ENCODE peak calls at places on chromosomes 6 and 20, in eight cellular contexts. U, V, B, L, C, P, G and W are unnamed samples.

GRCh38 chr6:37952027-37952426 is 132.5 kb downstream of the ZFAND3 start:
- DNase-seq in U (peak), V (no peak), B (no peak), L (no peak), C (no peak), P (no peak), G (no peak), W (no peak)

GRCh38 chr20:23880426-23880825 is 878 bp upstream of the CST5 start:
- DNase-seq in U (no peak), V (no peak), B (no peak), L (no peak), C (no peak), P (no peak), G (no peak), W (no peak)

GRCh38 chr20:32527052-32527446 is 58.1 kb downstream of the NOL4L start:
- DNase-seq in U (no peak), V (no peak), B (no peak), L (no peak), C (no peak), P (no peak), G (no peak), W (no peak)

GRCh38 chr6:108635505-108636226 is 74.9 kb downstream of the FOXO3 start:
- DNase-seq in U (peak), V (no peak), B (no peak), L (peak), C (no peak), P (no peak), G (peak), W (peak)

GRCh38 chr20:18138639-18139583 is 1.2 kb downstream of the KAT14 start:
- DNase-seq in U (peak), V (no peak), B (no peak), L (peak), C (no peak), P (no peak), G (no peak), W (no peak)

GRCh38 chr6:133132583-133132982 is 108.6 kb upstream of the EYA4 start:
- DNase-seq in U (no peak), V (peak), B (peak), L (no peak), C (no peak), P (no peak), G (no peak), W (no peak)

GRCh38 chr20:50220093-50220893 is 29.7 kb downstream of the CEBPB start:
- DNase-seq in U (no peak), V (no peak), B (no peak), L (no peak), C (no peak), P (no peak), G (no peak), W (no peak)

GRCh38 chr6:90435207-90435899 is 138.7 kb upstream of the BACH2 start:
- DNase-seq in U (no peak), V (no peak), B (no peak), L (no peak), C (no peak), P (no peak), G (no peak), W (no peak)

GRCh38 chr6:148888853-148889252 is 142.0 kb downstream of the UST start:
- DNase-seq in U (no peak), V (no peak), B (no peak), L (no peak), C (no peak), P (no peak), G (no peak), W (no peak)

GRCh38 chr6:3751730-3752537 is 421 bp upstream of the PXDC1 start:
- DNase-seq in U (peak), V (peak), B (peak), L (peak), C (peak), P (peak), G (peak), W (no peak)

GRCh38 chr6:169194737-169195136 is 58.9 kb downstream of the THBS2 start:
- DNase-seq in U (no peak), V (no peak), B (no peak), L (no peak), C (no peak), P (no peak), G (no peak), W (no peak)

GRCh38 chr20:41475507-41475906 is 108.9 kb upstream of the EMILIN3 start:
- DNase-seq in U (peak), V (no peak), B (no peak), L (no peak), C (no peak), P (no peak), G (no peak), W (no peak)

GRCh38 chr6:157088841-157089240 is 234.5 kb downstream of the TMEM242 start:
- DNase-seq in U (no peak), V (no peak), B (no peak), L (no peak), C (no peak), P (no peak), G (no peak), W (no peak)

GRCh38 chr6:170073846-170074245 is 217.0 kb downstream of the DLL1 start:
- DNase-seq in U (no peak), V (no peak), B (no peak), L (no peak), C (no peak), P (no peak), G (no peak), W (no peak)

GRCh38 chr6:87700729-87701675 is 1.0 kb downstream of the AKIRIN2 start:
- DNase-seq in U (peak), V (peak), B (peak), L (peak), C (no peak), P (peak), G (peak), W (peak)

GRCh38 chr20:20410678-20411077 is 42.8 kb downstream of the INSM1 start:
- DNase-seq in U (peak), V (peak), B (peak), L (no peak), C (peak), P (no peak), G (no peak), W (peak)

GRCh38 chr6:86686496-86686895 is 250.8 kb upstream of the HTR1E start:
- DNase-seq in U (no peak), V (peak), B (no peak), L (no peak), C (no peak), P (no peak), G (no peak), W (no peak)

GRCh38 chr20:18390201-18390600 is 76.6 kb downstream of the DZANK1 start:
- DNase-seq in U (no peak), V (no peak), B (no peak), L (no peak), C (no peak), P (no peak), G (no peak), W (no peak)

GRCh38 chr20:43717616-43717995 is 9.2 kb downstream of the GTSF1L start:
- DNase-seq in U (no peak), V (no peak), B (no peak), L (no peak), C (no peak), P (no peak), G (no peak), W (no peak)

GRCh38 chr20:49990310-49990720 is 7.5 kb downstream of the SNAI1 start:
- DNase-seq in U (no peak), V (peak), B (no peak), L (peak), C (no peak), P (no peak), G (no peak), W (no peak)

GRCh38 chr6:169319561-169319960 is 65.9 kb upstream of the THBS2 start:
- DNase-seq in U (no peak), V (no peak), B (no peak), L (no peak), C (no peak), P (no peak), G (no peak), W (no peak)

GRCh38 chr6:136553166-136553787 is 3.1 kb upstream of the MAP7 start:
- DNase-seq in U (no peak), V (no peak), B (no peak), L (no peak), C (no peak), P (no peak), G (no peak), W (no peak)

GRCh38 chr20:49843139-49843538 is 30.5 kb downstream of the SLC9A8 start:
- DNase-seq in U (no peak), V (no peak), B (no peak), L (no peak), C (no peak), P (no peak), G (no peak), W (no peak)

GRCh38 chr20:17655286-17655651 is 26.8 kb downstream of the RRBP1 start:
- DNase-seq in U (peak), V (peak), B (no peak), L (no peak), C (no peak), P (no peak), G (no peak), W (no peak)

GRCh38 chr6:132673376-132674094 is 14.6 kb upstream of the TAAR1 start:
- DNase-seq in U (no peak), V (no peak), B (no peak), L (no peak), C (no peak), P (no peak), G (no peak), W (no peak)

GRCh38 chr20:56614196-56614595 is 14.9 kb upstream of the TFAP2C start:
- DNase-seq in U (no peak), V (peak), B (no peak), L (no peak), C (no peak), P (no peak), G (no peak), W (no peak)

GRCh38 chr20:39853050-39853449 is 836.0 kb downstream of the MAFB start:
- DNase-seq in U (no peak), V (peak), B (no peak), L (no peak), C (no peak), P (no peak), G (no peak), W (no peak)